ENCODE peak calls at places on chromosomes 4 and X, in nine cellular contexts. I, L, Z, F, P, E, A, U and S are unnamed samples.

GRCh38 chr4:1212546-1213335 is 36.2 kb downstream of the CTBP1 start:
- DNase-seq in I (no peak), L (no peak), Z (no peak), F (no peak), P (peak), E (no peak), A (no peak), U (no peak), S (no peak)

GRCh38 chrX:153060095-153060445 is 3.8 kb downstream of the PNMA3 start:
- DNase-seq in I (no peak), L (no peak), Z (no peak), F (no peak), P (no peak), E (no peak), A (no peak), U (no peak), S (no peak)

GRCh38 chr4:168514249-168514852 is 17.5 kb downstream of the PALLD start:
- DNase-seq in I (no peak), L (peak), Z (no peak), F (peak), P (no peak), E (peak), A (peak), U (peak), S (peak)

GRCh38 chrX:40809210-40809609 is 73.9 kb upstream of the MED14 start:
- DNase-seq in I (no peak), L (peak), Z (no peak), F (peak), P (no peak), E (peak), A (peak), U (peak), S (peak)

GRCh38 chr4:137644201-137644600 is 111.9 kb upstream of the PCDH18 start:
- DNase-seq in I (no peak), L (peak), Z (no peak), F (no peak), P (no peak), E (peak), A (no peak), U (no peak), S (peak)

GRCh38 chr4:67327245-67327860 is 217.9 kb downstream of the CENPC start:
- DNase-seq in I (peak), L (peak), Z (peak), F (peak), P (peak), E (peak), A (peak), U (peak), S (peak)

GRCh38 chr4:105966046-105966445 is 70.8 kb downstream of the NPNT start:
- DNase-seq in I (no peak), L (peak), Z (no peak), F (peak), P (no peak), E (peak), A (peak), U (peak), S (peak)

GRCh38 chrX:115138040-115138439 is 51.2 kb upstream of the RBMXL3 start:
- DNase-seq in I (no peak), L (no peak), Z (no peak), F (no peak), P (no peak), E (no peak), A (no peak), U (no peak), S (no peak)

GRCh38 chr4:8665406-8666360 is 73.1 kb downstream of the CPZ start:
- DNase-seq in I (no peak), L (no peak), Z (no peak), F (peak), P (no peak), E (peak), A (peak), U (no peak), S (no peak)

GRCh38 chrX:76802698-76803097 is 375.2 kb downstream of the MAGEE1 start:
- DNase-seq in I (no peak), L (no peak), Z (no peak), F (peak), P (no peak), E (peak), A (no peak), U (no peak), S (no peak)